ENCODE peak calls at places on chromosomes 4 and X, in five cellular contexts. W is SK-N-SH, L is HepG2, B is GM12878, E is K562. G is an unnamed sample.

GRCh38 chr4:183522821-183523220 is 18.0 kb downstream of the ING2 start:
- DNase-seq in L (no peak), E (no peak), W (no peak), B (no peak), G (no peak)

GRCh38 chrX:9071031-9071650 is 37.2 kb upstream of the FAM9B start:
- DNase-seq in W (no peak), B (no peak), L (no peak), E (no peak), G (no peak)

GRCh38 chr4:21948347-21949072 is at the start of gene KCNIP4:
- DNase-seq in B (no peak), E (no peak), W (peak), L (no peak), G (no peak)

GRCh38 chr4:80077639-80078038 is 4.6 kb upstream of the ANTXR2 start:
- DNase-seq in W (no peak), E (no peak), L (no peak), B (no peak), G (no peak)

GRCh38 chr4:185656467-185656890 is 121.2 kb upstream of the PDLIM3 start:
- DNase-seq in B (no peak), W (no peak), E (no peak), L (no peak), G (no peak)

GRCh38 chr4:56804551-56804950 is 16.9 kb downstream of the SPINK2 start:
- DNase-seq in E (no peak), W (no peak), B (peak), L (no peak), G (peak)

GRCh38 chr4:89001647-89002518 is 55.1 kb downstream of the FAM13A start:
- DNase-seq in W (peak), B (no peak), E (no peak), L (no peak), G (no peak)

GRCh38 chrX:10648608-10649007 is 28.2 kb upstream of the MID1 start:
- DNase-seq in L (no peak), W (peak), B (no peak), E (no peak), G (peak)

GRCh38 chr4:149140841-149141240 is 674.8 kb downstream of the IQCM start:
- DNase-seq in B (no peak), E (no peak), L (no peak), W (no peak), G (peak)

GRCh38 chr4:15100994-15101695 is 98.9 kb downstream of the CPEB2 start:
- DNase-seq in L (no peak), E (no peak), W (no peak), B (no peak), G (no peak)

GRCh38 chr4:152021788-152022438 is 261.1 kb upstream of the GATB start:
- DNase-seq in W (no peak), E (no peak), L (no peak), B (no peak), G (no peak)

GRCh38 chrX:12681047-12681446 is 110.2 kb upstream of the PRPS2 start:
- DNase-seq in W (no peak), L (no peak), B (no peak), E (no peak), G (no peak)

GRCh38 chr4:52868138-52868537 is 6.0 kb downstream of the RASL11B start:
- DNase-seq in W (peak), E (peak), L (no peak), B (no peak), G (no peak)

DNA sequence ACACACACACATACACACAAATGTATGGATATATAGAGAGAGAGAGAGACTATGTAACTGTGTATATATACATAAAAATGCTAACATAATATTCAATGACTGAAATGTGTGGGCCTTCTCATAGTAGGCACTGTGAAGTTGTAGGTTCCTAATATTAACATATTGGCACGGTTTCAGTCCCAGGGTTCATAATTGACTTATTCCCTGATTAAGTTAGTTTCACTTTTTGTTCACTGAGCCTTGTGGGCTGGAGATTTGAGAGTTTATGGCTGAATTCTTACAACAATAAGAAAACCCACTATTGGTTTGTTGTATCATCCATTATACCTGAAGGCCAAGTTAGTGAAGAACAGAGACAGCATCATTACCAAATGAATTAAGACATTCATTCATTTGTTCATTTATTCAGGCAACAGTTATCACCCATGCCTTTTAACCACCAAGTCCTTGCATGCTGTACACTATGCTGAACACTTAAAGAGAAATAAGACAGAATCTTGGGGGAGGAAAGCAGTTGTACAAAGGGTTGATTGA is 68.6 kb downstream of the GAB1 start:
- DNase-seq in B (no peak), E (no peak), L (no peak), W (no peak), G (no peak)
- H3K9ac ChIP-seq in B (no peak), E (no peak), L (no peak), W (no peak), G (no peak)

GRCh38 chr4:158802914-158803313 is 34.1 kb downstream of the FNIP2 start:
- DNase-seq in E (no peak), B (no peak), W (no peak), L (no peak), G (no peak)

GRCh38 chr4:158809611-158810486 is 41.0 kb downstream of the FNIP2 start:
- DNase-seq in E (peak), W (no peak), L (no peak), B (peak), G (no peak)

GRCh38 chr4:158808399-158808798 is 39.6 kb downstream of the FNIP2 start:
- DNase-seq in B (no peak), L (no peak), E (no peak), W (no peak), G (no peak)

GRCh38 chr4:158807696-158808095 is 38.9 kb downstream of the FNIP2 start:
- DNase-seq in W (no peak), E (no peak), L (no peak), B (no peak), G (no peak)

DNA sequence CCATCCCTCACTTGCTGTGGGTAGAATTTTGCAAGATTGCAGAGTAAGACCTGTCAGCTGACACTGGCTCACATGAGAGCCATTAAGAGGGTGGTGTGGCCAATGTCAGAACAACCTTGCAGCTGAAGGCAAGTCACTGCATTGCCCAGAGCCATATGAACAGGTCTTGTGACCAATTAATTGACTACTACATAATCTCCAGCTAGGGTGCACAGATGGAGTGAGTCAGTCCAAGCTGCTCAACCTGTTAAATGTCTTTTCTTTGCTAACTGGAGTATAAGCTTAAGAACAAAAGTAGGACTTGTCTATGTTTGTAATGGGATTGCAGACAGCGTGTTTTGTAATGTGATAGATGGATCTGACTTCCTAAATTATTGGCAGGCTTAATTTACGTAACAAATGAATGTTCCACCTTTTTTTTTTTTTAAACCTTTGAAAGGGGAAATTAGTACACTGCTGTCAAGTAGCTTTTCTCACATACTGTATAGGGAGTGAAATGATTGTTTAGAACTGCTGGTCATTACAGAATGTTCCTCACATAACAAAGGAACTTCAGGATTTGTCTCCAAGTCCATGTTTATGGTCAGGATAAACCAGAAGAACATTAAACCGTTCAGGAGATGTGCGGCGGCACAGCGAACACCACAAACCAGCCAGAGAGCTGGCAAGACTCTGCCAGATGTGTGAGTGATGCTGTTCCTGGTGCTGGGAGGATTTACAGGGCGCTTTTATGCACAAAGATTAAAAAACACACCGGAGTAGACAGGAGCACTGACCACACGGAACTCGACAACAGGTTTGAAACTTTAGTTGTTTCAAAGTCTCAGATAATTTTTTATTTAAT is 37.0 kb downstream of the FNIP2 start:
- DNase-seq in L (no peak), W (peak), E (no peak), B (no peak), G (no peak)
- TF ChIP-seq POLR2AphosphoS5 in L (no peak), W (no peak), E (no peak), B (no peak), G (no peak)

GRCh38 chr4:54842226-54843055 is 184.7 kb downstream of the KIT start:
- DNase-seq in E (no peak), W (no peak), B (no peak), L (no peak), G (no peak)

GRCh38 chr4:54838301-54838700 is 180.5 kb downstream of the KIT start:
- DNase-seq in L (no peak), W (no peak), E (no peak), B (no peak), G (no peak)

GRCh38 chr4:54840992-54841768 is 183.4 kb downstream of the KIT start:
- DNase-seq in E (peak), L (no peak), W (peak), B (no peak), G (no peak)

GRCh38 chr4:54843106-54843505 is 185.3 kb downstream of the KIT start:
- DNase-seq in L (no peak), B (no peak), W (no peak), E (no peak), G (no peak)

GRCh38 chr4:54840430-54840829 is 182.7 kb downstream of the KIT start:
- DNase-seq in L (no peak), B (no peak), E (no peak), W (no peak), G (no peak)
- H3K27ac ChIP-seq in L (no peak), B (no peak), E (no peak), W (no peak), G (no peak)

GRCh38 chrX:150899191-150899757 is 806 bp upstream of the CD99L2 start:
- DNase-seq in E (peak), B (no peak), W (peak), L (no peak), G (no peak)
- H3K9ac ChIP-seq in E (peak), B (peak), W (peak), L (no peak), G (peak)

DNA sequence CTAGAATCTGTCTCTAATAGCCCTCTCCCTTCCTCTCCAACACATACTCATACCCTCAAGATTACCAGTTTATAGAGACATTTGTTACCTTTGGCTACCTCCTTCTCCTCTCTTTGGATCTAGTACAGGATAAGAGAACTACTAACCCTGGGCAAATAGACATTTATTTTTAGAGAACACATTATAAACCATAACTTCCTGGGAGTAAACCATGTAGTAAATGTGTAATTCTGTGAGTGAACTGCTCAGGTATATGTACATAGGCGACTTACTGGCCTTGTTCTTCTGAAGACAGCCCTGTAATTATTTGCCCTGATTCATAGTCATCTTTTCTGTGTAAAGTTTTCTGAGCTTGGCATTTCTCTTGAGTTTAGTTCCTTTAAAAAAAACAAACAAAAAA is 94.2 kb downstream of the KDM6A start:
- DNase-seq in B (no peak), L (no peak), E (no peak), W (no peak), G (no peak)
- TF ChIP-seq POLR2AphosphoS5 in B (no peak), L (no peak), E (no peak), W (no peak), G (no peak)

GRCh38 chr4:147788791-147789190 is 56.9 kb downstream of the ARHGAP10 start:
- DNase-seq in B (no peak), L (no peak), W (peak), E (no peak), G (no peak)
- H3K27ac ChIP-seq in B (peak), L (no peak), W (no peak), E (no peak), G (no peak)

DNA sequence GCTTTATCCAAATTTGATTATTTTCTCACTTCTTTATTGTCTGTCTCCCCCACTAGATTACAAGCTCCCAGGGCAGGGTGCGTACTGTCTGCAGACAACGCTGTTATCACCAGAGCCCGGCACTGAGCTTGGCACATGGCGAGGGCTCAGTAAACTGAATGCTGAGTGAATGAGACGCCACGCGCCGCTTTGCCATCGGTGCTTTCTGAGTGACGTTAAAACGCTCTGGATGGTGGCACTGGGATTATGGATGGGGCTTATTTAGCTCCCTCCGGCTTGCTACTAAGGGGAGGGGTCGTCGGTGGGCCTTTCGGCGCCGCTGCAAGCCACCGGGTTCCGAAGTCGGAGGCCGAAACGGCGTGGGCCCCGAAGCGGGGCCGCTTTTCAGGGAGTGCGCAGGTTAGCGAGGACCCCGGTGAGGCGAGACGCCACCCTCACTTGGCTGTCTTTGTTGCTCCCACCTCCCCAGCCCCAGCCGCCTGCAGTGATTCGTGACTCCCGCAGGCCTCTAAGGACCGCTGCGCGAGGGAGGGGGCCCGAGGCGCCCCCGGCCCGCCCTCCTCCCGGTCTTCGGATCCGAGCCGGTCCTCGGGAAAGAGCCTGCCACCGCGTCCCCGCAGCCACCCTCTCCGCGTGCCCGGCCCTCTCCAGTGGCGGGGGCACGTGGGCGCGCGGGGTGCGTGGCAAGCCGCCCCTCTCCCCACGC is 566 bp upstream of the FHL1 start:
- DNase-seq in W (no peak), L (no peak), E (no peak), B (no peak), G (no peak)
- H3K9ac ChIP-seq in W (peak), L (no peak), E (peak), B (no peak), G (peak)

G was measured in SK-N-MC.